ENCODE peak calls at places on chromosomes 13 and 19, in seven cellular contexts. R is mesendoderm, Q is neuronal stem cell, L is mesenchymal stem cell, W is IMR-90, M is H9, Z is H1. T is an unnamed sample.

GRCh38 chr19:44644391-44645016 is 794 bp downstream of the PVR start:
- DNase-seq in R (peak; percentile 87), Q (peak; percentile 43), L (peak; percentile 62), W (peak; percentile 49), M (peak; percentile 68), Z (peak; percentile 73), T (peak; percentile 82)

GRCh38 chr13:111494641-111495040 is 174.2 kb downstream of the TEX29 start:
- DNase-seq in R (no peak), Q (no peak), L (no peak), W (no peak), M (no peak), Z (no peak), T (no peak)

GRCh38 chr19:437027-437426 is 23.8 kb downstream of the SHC2 start:
- DNase-seq in R (no peak), Q (no peak), L (no peak), W (no peak), M (no peak), Z (no peak), T (no peak)

GRCh38 chr19:1411255-1412191 is 4.1 kb downstream of the DAZAP1 start:
- DNase-seq in R (no peak), Q (no peak), L (no peak), W (peak; percentile 54), M (no peak), Z (no peak), T (peak; percentile 44)

GRCh38 chr19:45063851-45064801 is 12.2 kb downstream of the ZNF296 start:
- DNase-seq in R (no peak), Q (no peak), L (no peak), W (no peak), M (no peak), Z (no peak), T (no peak)

GRCh38 chr13:36131215-36131930 is at the start of gene DCLK1:
- DNase-seq in R (peak; percentile 71), Q (peak; percentile 56), L (peak; percentile 1), W (no peak), M (peak; percentile 76), Z (peak; percentile 77), T (peak; percentile 31)

GRCh38 chr19:38907227-38907626 is 4.8 kb downstream of the CCER2 start:
- DNase-seq in R (no peak), Q (no peak), L (no peak), W (no peak), M (no peak), Z (no peak), T (no peak)

GRCh38 chr13:73816702-73817101 is 317.5 kb downstream of the KLF12 start:
- DNase-seq in R (no peak), Q (no peak), L (no peak), W (no peak), M (no peak), Z (no peak), T (no peak)

GRCh38 chr19:41018736-41019290 is 27.7 kb downstream of the CYP2B6 start:
- DNase-seq in R (no peak), Q (no peak), L (no peak), W (no peak), M (no peak), Z (no peak), T (no peak)

GRCh38 chr13:92488249-92488845 is 738.3 kb upstream of the GPC6 start:
- DNase-seq in R (no peak), Q (no peak), L (no peak), W (no peak), M (no peak), Z (no peak), T (no peak)

GRCh38 chr19:38648789-38649304 is 1.4 kb downstream of the ACTN4 start:
- DNase-seq in R (no peak), Q (no peak), L (no peak), W (no peak), M (no peak), Z (no peak), T (no peak)

GRCh38 chr13:49936085-49936942 is at the start of gene SPRYD7:
- DNase-seq in R (peak; percentile 99), Q (peak; percentile 97), L (peak; percentile 98), W (peak; percentile 97), M (peak; percentile 99), Z (peak; percentile 99), T (peak; percentile 99)

GRCh38 chr19:35596366-35596999 is 10.5 kb downstream of the PMIS2 start:
- DNase-seq in R (peak; percentile 37), Q (no peak), L (peak; percentile 14), W (no peak), M (no peak), Z (no peak), T (no peak)

GRCh38 chr19:46691948-46692347 is 25.0 kb downstream of the PRKD2 start:
- DNase-seq in R (no peak), Q (no peak), L (no peak), W (no peak), M (no peak), Z (no peak), T (no peak)

GRCh38 chr13:110687736-110688135 is 18.2 kb downstream of the CARS2 start:
- DNase-seq in R (no peak), Q (no peak), L (no peak), W (no peak), M (no peak), Z (no peak), T (no peak)

GRCh38 chr19:15779756-15780476 is 7.5 kb upstream of the OR10H5 start:
- DNase-seq in R (no peak), Q (no peak), L (no peak), W (no peak), M (no peak), Z (no peak), T (no peak)

GRCh38 chr19:50514346-50515167 is 844 bp upstream of the ASPDH start:
- DNase-seq in R (no peak), Q (no peak), L (no peak), W (no peak), M (no peak), Z (no peak), T (no peak)

GRCh38 chr13:63184693-63185092 is 1769.0 kb upstream of the PCDH20 start:
- DNase-seq in R (peak; percentile 97), Q (peak; percentile 47), L (peak; percentile 42), W (peak; percentile 88), M (peak; percentile 88), Z (peak; percentile 51), T (peak; percentile 38)

GRCh38 chr19:1651548-1652394 is 644 bp downstream of the TCF3 start:
- DNase-seq in R (peak; percentile 47), Q (peak; percentile 42), L (peak; percentile 41), W (peak; percentile 23), M (no peak), Z (no peak), T (peak; percentile 17)

GRCh38 chr19:10501971-10502523 is 1.1 kb downstream of the KEAP1 start:
- DNase-seq in R (peak; percentile 51), Q (no peak), L (peak; percentile 59), W (peak; percentile 29), M (peak; percentile 49), Z (peak; percentile 71), T (peak; percentile 40)

GRCh38 chr13:33032037-33032625 is 15.9 kb downstream of the KL start:
- DNase-seq in R (no peak), Q (no peak), L (no peak), W (peak; percentile 10), M (no peak), Z (no peak), T (no peak)

GRCh38 chr19:47901370-47901769 is 15.3 kb upstream of the SULT2A1 start:
- DNase-seq in R (no peak), Q (no peak), L (no peak), W (no peak), M (no peak), Z (no peak), T (no peak)

GRCh38 chr19:4352701-4353121 is 9.3 kb downstream of the MPND start:
- DNase-seq in R (peak; percentile 69), Q (peak; percentile 72), L (peak; percentile 73), W (peak; percentile 71), M (peak; percentile 68), Z (peak; percentile 83), T (no peak)

GRCh38 chr13:110518150-110518525 is 43.4 kb downstream of the RAB20 start:
- DNase-seq in R (peak; percentile 41), Q (no peak), L (no peak), W (no peak), M (no peak), Z (no peak), T (no peak)

GRCh38 chr19:50300051-50300450 is 29.1 kb downstream of the KCNC3 start:
- DNase-seq in R (no peak), Q (no peak), L (no peak), W (peak; percentile 4), M (no peak), Z (no peak), T (no peak)

GRCh38 chr19:10104665-10105221 is 1.4 kb upstream of the PPAN start:
- DNase-seq in R (no peak), Q (no peak), L (no peak), W (no peak), M (no peak), Z (no peak), T (no peak)

GRCh38 chr13:112999414-113000177 is 30.6 kb downstream of the MCF2L start:
- DNase-seq in R (no peak), Q (no peak), L (no peak), W (no peak), M (no peak), Z (no peak), T (no peak)

GRCh38 chr13:99982741-99983400 is 1.3 kb downstream of the ZIC2 start:
- DNase-seq in R (peak; percentile 62), Q (no peak), L (no peak), W (no peak), M (no peak), Z (peak; percentile 51), T (no peak)

GRCh38 chr19:14563989-14564650 is 7.7 kb downstream of the NDUFB7 start:
- DNase-seq in R (peak; percentile 84), Q (no peak), L (no peak), W (no peak), M (peak; percentile 98), Z (peak; percentile 89), T (no peak)

GRCh38 chr13:107867701-107868661 is 347.4 kb downstream of the LIG4 start:
- DNase-seq in R (peak; percentile 76), Q (peak; percentile 66), L (peak; percentile 76), W (peak; percentile 57), M (peak; percentile 66), Z (peak; percentile 81), T (no peak)
- H3K4me2 ChIP-seq in R (peak overlapping the region; percentile 63), Q (peak overlapping the region; percentile 86), L (peak overlapping the region; percentile 98), W (peak overlapping the region; percentile 91), M (peak overlapping the region; percentile 91), Z (peak overlapping the region; percentile 98), T (peak overlapping the region; percentile 100)

DNA sequence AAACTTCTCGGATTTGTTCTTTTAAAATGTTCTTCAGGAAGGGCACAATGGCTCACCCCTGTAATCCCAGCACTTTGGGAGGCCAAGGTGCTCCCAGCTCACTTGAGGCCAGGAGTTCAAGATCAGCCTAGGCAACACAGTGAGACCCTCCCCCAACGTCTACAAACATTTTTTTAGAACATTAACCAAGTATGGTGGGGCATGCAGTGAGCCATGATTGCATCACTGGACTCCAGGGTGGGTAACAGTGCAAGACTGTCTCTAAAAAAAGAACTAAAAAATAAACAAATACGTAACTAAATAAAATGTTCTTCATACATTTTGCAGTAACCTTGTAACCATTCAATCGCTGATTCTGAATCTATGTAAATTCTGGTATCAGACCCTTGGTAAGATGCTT is 2.1 kb upstream of the IPO5 start:
- DNase-seq in R (no peak), Q (no peak), L (no peak), W (no peak), M (no peak), Z (no peak), T (no peak)
- H3K23ac ChIP-seq in R (no peak overlapping the region), Q (no peak overlapping the region), L (no peak overlapping the region), W (no peak overlapping the region), M (no peak overlapping the region), Z (no peak overlapping the region), T (no peak overlapping the region)

GRCh38 chr13:51532736-51533197 is 51.5 kb upstream of the WDFY2 start:
- DNase-seq in R (peak; percentile 57), Q (no peak), L (no peak), W (no peak), M (no peak), Z (no peak), T (no peak)
- H3K4me2 ChIP-seq in R (no peak overlapping the region), Q (no peak overlapping the region), L (no peak overlapping the region), W (no peak overlapping the region), M (peak overlapping the region; percentile 31), Z (no peak overlapping the region), T (no peak overlapping the region)

GRCh38 chr19:29966594-29967249 is 24.7 kb downstream of the URI1 start:
- DNase-seq in R (peak; percentile 14), Q (no peak), L (peak; percentile 33), W (peak; percentile 34), M (no peak), Z (no peak), T (no peak)
- H3K23ac ChIP-seq in R (no peak overlapping the region), Q (no peak overlapping the region), L (no peak overlapping the region), W (no peak overlapping the region), M (no peak overlapping the region), Z (no peak overlapping the region), T (no peak overlapping the region)